ENCODE peak calls at places on chromosome 9, in seven cellular contexts. One of them, this sample, is unnamed.

GRCh38 chr9:90822866-90823265 is 21.2 kb downstream of the SYK start:
- DNase-seq in heart right ventricle: no peak
- DNase-seq in transverse colon: no peak
- DNase-seq in activated CD4-positive, alpha-beta T cell treated with anti-CD3 and anti-CD28 coated beads for 4 hours: no peak
- DNase-seq in NCI-H345: no peak
- DNase-seq in left cardiac atrium: no peak
- DNase-seq in ascending aorta: no peak
- DNase-seq in this sample: no peak

GRCh38 chr9:118395415-118395814 is 691.2 kb downstream of the TLR4 start:
- DNase-seq in ascending aorta: no peak
- DNase-seq in heart right ventricle: no peak
- DNase-seq in left cardiac atrium: no peak
- DNase-seq in transverse colon: no peak
- DNase-seq in activated CD4-positive, alpha-beta T cell treated with anti-CD3 and anti-CD28 coated beads for 4 hours: no peak
- DNase-seq in NCI-H345: no peak
- DNase-seq in this sample: peak; percentile 32

GRCh38 chr9:127494304-127494702 is 43.0 kb downstream of the LRSAM1 start:
- DNase-seq in activated CD4-positive, alpha-beta T cell treated with anti-CD3 and anti-CD28 coated beads for 4 hours: no peak
- DNase-seq in heart right ventricle: no peak
- DNase-seq in NCI-H345: no peak
- DNase-seq in left cardiac atrium: no peak
- DNase-seq in transverse colon: no peak
- DNase-seq in ascending aorta: no peak
- DNase-seq in this sample: no peak

GRCh38 chr9:20569525-20569924 is 52.8 kb downstream of the MLLT3 start:
- DNase-seq in left cardiac atrium: no peak
- DNase-seq in NCI-H345: no peak
- DNase-seq in transverse colon: no peak
- DNase-seq in activated CD4-positive, alpha-beta T cell treated with anti-CD3 and anti-CD28 coated beads for 4 hours: no peak
- DNase-seq in heart right ventricle: no peak
- DNase-seq in ascending aorta: no peak
- DNase-seq in this sample: no peak

GRCh38 chr9:37324691-37325490 is 97.6 kb upstream of the GRHPR start:
- DNase-seq in activated CD4-positive, alpha-beta T cell treated with anti-CD3 and anti-CD28 coated beads for 4 hours: no peak
- DNase-seq in transverse colon: no peak
- DNase-seq in heart right ventricle: no peak
- DNase-seq in ascending aorta: no peak
- DNase-seq in left cardiac atrium: no peak
- DNase-seq in NCI-H345: peak; percentile 90
- DNase-seq in this sample: no peak

GRCh38 chr9:87569008-87569908 is 71.6 kb downstream of the DAPK1 start:
- DNase-seq in transverse colon: no peak
- DNase-seq in ascending aorta: no peak
- DNase-seq in activated CD4-positive, alpha-beta T cell treated with anti-CD3 and anti-CD28 coated beads for 4 hours: no peak
- DNase-seq in NCI-H345: no peak
- DNase-seq in heart right ventricle: no peak
- DNase-seq in left cardiac atrium: peak; percentile 50
- DNase-seq in this sample: peak; percentile 66

GRCh38 chr9:31027678-31028077 is 1356.8 kb upstream of the ACO1 start:
- DNase-seq in transverse colon: no peak
- DNase-seq in NCI-H345: no peak
- DNase-seq in left cardiac atrium: no peak
- DNase-seq in heart right ventricle: no peak
- DNase-seq in activated CD4-positive, alpha-beta T cell treated with anti-CD3 and anti-CD28 coated beads for 4 hours: no peak
- DNase-seq in ascending aorta: no peak
- DNase-seq in this sample: no peak

GRCh38 chr9:87579761-87580626 is 82.3 kb downstream of the DAPK1 start:
- DNase-seq in ascending aorta: no peak
- DNase-seq in heart right ventricle: no peak
- DNase-seq in NCI-H345: no peak
- DNase-seq in transverse colon: no peak
- DNase-seq in activated CD4-positive, alpha-beta T cell treated with anti-CD3 and anti-CD28 coated beads for 4 hours: no peak
- DNase-seq in left cardiac atrium: no peak
- DNase-seq in this sample: peak; percentile 67

GRCh38 chr9:129038109-129038852 is 1.9 kb downstream of the MIGA2 start:
- DNase-seq in activated CD4-positive, alpha-beta T cell treated with anti-CD3 and anti-CD28 coated beads for 4 hours: no peak
- DNase-seq in heart right ventricle: peak; percentile 66
- DNase-seq in left cardiac atrium: peak; percentile 58
- DNase-seq in transverse colon: no peak
- DNase-seq in ascending aorta: no peak
- DNase-seq in NCI-H345: no peak
- DNase-seq in this sample: no peak

GRCh38 chr9:133127340-133127981 is 6.4 kb upstream of the RALGDS start:
- DNase-seq in activated CD4-positive, alpha-beta T cell treated with anti-CD3 and anti-CD28 coated beads for 4 hours: peak; percentile 64
- DNase-seq in left cardiac atrium: peak; percentile 74
- DNase-seq in transverse colon: peak; percentile 70
- DNase-seq in heart right ventricle: no peak
- DNase-seq in NCI-H345: no peak
- DNase-seq in ascending aorta: no peak
- DNase-seq in this sample: peak; percentile 55

GRCh38 chr9:33081128-33081851 is 4.8 kb upstream of the SMU1 start:
- DNase-seq in heart right ventricle: no peak
- DNase-seq in left cardiac atrium: peak; percentile 67
- DNase-seq in transverse colon: peak; percentile 54
- DNase-seq in ascending aorta: no peak
- DNase-seq in NCI-H345: peak; percentile 85
- DNase-seq in activated CD4-positive, alpha-beta T cell treated with anti-CD3 and anti-CD28 coated beads for 4 hours: peak; percentile 60
- DNase-seq in this sample: peak; percentile 79

GRCh38 chr9:133649194-133649593 is 13.0 kb downstream of the DBH start:
- DNase-seq in left cardiac atrium: no peak
- DNase-seq in heart right ventricle: no peak
- DNase-seq in transverse colon: no peak
- DNase-seq in ascending aorta: no peak
- DNase-seq in activated CD4-positive, alpha-beta T cell treated with anti-CD3 and anti-CD28 coated beads for 4 hours: no peak
- DNase-seq in NCI-H345: no peak
- DNase-seq in this sample: no peak

GRCh38 chr9:90898229-90898628 is 96.6 kb downstream of the SYK start:
- DNase-seq in heart right ventricle: no peak
- DNase-seq in transverse colon: no peak
- DNase-seq in ascending aorta: no peak
- DNase-seq in NCI-H345: no peak
- DNase-seq in left cardiac atrium: no peak
- DNase-seq in activated CD4-positive, alpha-beta T cell treated with anti-CD3 and anti-CD28 coated beads for 4 hours: no peak
- DNase-seq in this sample: no peak

GRCh38 chr9:127402401-127403090 is 5.6 kb downstream of the SLC2A8 start:
- DNase-seq in NCI-H345: no peak
- DNase-seq in heart right ventricle: no peak
- DNase-seq in ascending aorta: no peak
- DNase-seq in left cardiac atrium: no peak
- DNase-seq in activated CD4-positive, alpha-beta T cell treated with anti-CD3 and anti-CD28 coated beads for 4 hours: no peak
- DNase-seq in transverse colon: no peak
- DNase-seq in this sample: no peak

GRCh38 chr9:119802621-119803020 is 433.4 kb upstream of the BRINP1 start:
- DNase-seq in transverse colon: peak; percentile 11
- DNase-seq in NCI-H345: no peak
- DNase-seq in ascending aorta: peak; percentile 47
- DNase-seq in left cardiac atrium: peak; percentile 60
- DNase-seq in heart right ventricle: peak; percentile 40
- DNase-seq in activated CD4-positive, alpha-beta T cell treated with anti-CD3 and anti-CD28 coated beads for 4 hours: no peak
- DNase-seq in this sample: no peak

GRCh38 chr9:6715755-6716643 is 41.8 kb upstream of the KDM4C start:
- DNase-seq in NCI-H345: peak; percentile 88
- DNase-seq in activated CD4-positive, alpha-beta T cell treated with anti-CD3 and anti-CD28 coated beads for 4 hours: peak; percentile 69
- DNase-seq in transverse colon: peak; percentile 85
- DNase-seq in left cardiac atrium: peak; percentile 79
- DNase-seq in ascending aorta: no peak
- DNase-seq in heart right ventricle: peak; percentile 70
- DNase-seq in this sample: peak; percentile 2

GRCh38 chr9:98321269-98321668 is 65.8 kb upstream of the TBC1D2 start:
- DNase-seq in heart right ventricle: no peak
- DNase-seq in transverse colon: no peak
- DNase-seq in left cardiac atrium: no peak
- DNase-seq in ascending aorta: no peak
- DNase-seq in activated CD4-positive, alpha-beta T cell treated with anti-CD3 and anti-CD28 coated beads for 4 hours: no peak
- DNase-seq in NCI-H345: no peak
- DNase-seq in this sample: no peak

GRCh38 chr9:125399165-125399564 is 137.5 kb downstream of the GAPVD1 start:
- DNase-seq in left cardiac atrium: no peak
- DNase-seq in transverse colon: no peak
- DNase-seq in activated CD4-positive, alpha-beta T cell treated with anti-CD3 and anti-CD28 coated beads for 4 hours: no peak
- DNase-seq in NCI-H345: no peak
- DNase-seq in heart right ventricle: no peak
- DNase-seq in ascending aorta: no peak
- DNase-seq in this sample: no peak

GRCh38 chr9:114279693-114280092 is 43.2 kb upstream of the ORM1 start:
- DNase-seq in heart right ventricle: no peak
- DNase-seq in transverse colon: no peak
- DNase-seq in activated CD4-positive, alpha-beta T cell treated with anti-CD3 and anti-CD28 coated beads for 4 hours: no peak
- DNase-seq in NCI-H345: no peak
- DNase-seq in left cardiac atrium: no peak
- DNase-seq in ascending aorta: no peak
- DNase-seq in this sample: no peak

GRCh38 chr9:4739587-4740372 is 1.2 kb downstream of the AK3 start:
- DNase-seq in activated CD4-positive, alpha-beta T cell treated with anti-CD3 and anti-CD28 coated beads for 4 hours: no peak
- DNase-seq in NCI-H345: no peak
- DNase-seq in left cardiac atrium: no peak
- DNase-seq in transverse colon: peak; percentile 39
- DNase-seq in heart right ventricle: peak; percentile 30
- DNase-seq in ascending aorta: no peak
- DNase-seq in this sample: no peak

GRCh38 chr9:130578865-130579737 is at the start of gene FUBP3:
- DNase-seq in transverse colon: peak; percentile 95
- DNase-seq in heart right ventricle: peak; percentile 94
- DNase-seq in ascending aorta: peak; percentile 68
- DNase-seq in NCI-H345: peak; percentile 94
- DNase-seq in left cardiac atrium: peak; percentile 96
- DNase-seq in activated CD4-positive, alpha-beta T cell treated with anti-CD3 and anti-CD28 coated beads for 4 hours: peak; percentile 87
- DNase-seq in this sample: peak; percentile 88